ENCODE peak calls at places on chromosomes 7 and 10, in four cellular contexts. Z is NCI-H2171 treated with DMSO at 0.1 percent for 48 hours, N is NCI-H460, D is kidney glomerular epithelial cell. R is an unnamed sample.

GRCh38 chr10:25678666-25679065 is 255.4 kb upstream of the MYO3A start:
- DNase-seq in D (no peak), N (no peak), Z (no peak), R (no peak)

GRCh38 chr10:86664370-86665217 is 3.7 kb upstream of the LDB3 start:
- DNase-seq in N (no peak), D (no peak), Z (peak), R (no peak)

GRCh38 chr10:99981581-99982199 is 28.1 kb downstream of the DNMBP start:
- DNase-seq in N (no peak), D (no peak), Z (peak), R (no peak)

GRCh38 chr10:60149003-60149402 is 240.7 kb downstream of the ANK3 start:
- DNase-seq in D (no peak), N (no peak), Z (peak), R (no peak)

GRCh38 chr10:31353574-31353973 is 34.6 kb downstream of the ZEB1 start:
- DNase-seq in Z (no peak), D (peak), N (peak), R (peak)

GRCh38 chr10:119335671-119336353 is 128.4 kb downstream of the GRK5 start:
- DNase-seq in N (no peak), D (no peak), Z (no peak), R (no peak)

GRCh38 chr10:124508070-124508667 is 46.5 kb downstream of the LHPP start:
- DNase-seq in N (no peak), Z (no peak), D (no peak), R (no peak)

GRCh38 chr10:106780593-106781088 is 383.9 kb downstream of the SORCS1 start:
- DNase-seq in D (no peak), N (no peak), Z (no peak), R (no peak)

GRCh38 chr10:127195041-127195506 is 1.3 kb downstream of the INSYN2A start:
- DNase-seq in D (no peak), Z (peak), N (no peak), R (no peak)

GRCh38 chr10:90915141-90916075 is 5.5 kb downstream of the ANKRD1 start:
- DNase-seq in D (no peak), Z (no peak), N (no peak), R (no peak)

GRCh38 chr7:21191317-21192073 is 236.4 kb upstream of the SP4 start:
- DNase-seq in D (no peak), N (no peak), Z (no peak), R (no peak)

GRCh38 chr7:29974286-29974685 is 15.3 kb downstream of the SCRN1 start:
- DNase-seq in D (no peak), Z (no peak), N (no peak), R (no peak)

GRCh38 chr10:50325449-50326188 is 74.3 kb upstream of the ASAH2 start:
- DNase-seq in D (peak), N (no peak), Z (no peak), R (no peak)